ENCODE peak calls at places on chromosomes 16 and 17, in six cellular contexts. One of them, this sample, is unnamed.

GRCh38 chr16:80462902-80463301 is 77.9 kb upstream of the DYNLRB2 start:
- DNase-seq in MCF 10A: no peak
- DNase-seq in right atrium auricular region: no peak
- DNase-seq in tibial artery: no peak
- DNase-seq in GM19239: no peak
- DNase-seq in kidney glomerular epithelial cell: no peak
- DNase-seq in this sample: no peak

GRCh38 chr16:15484662-15485061 is 50.3 kb downstream of the BMERB1 start:
- DNase-seq in MCF 10A: peak
- DNase-seq in right atrium auricular region: peak
- DNase-seq in tibial artery: no peak
- DNase-seq in GM19239: no peak
- DNase-seq in kidney glomerular epithelial cell: no peak
- DNase-seq in this sample: no peak

GRCh38 chr17:73340093-73340596 is 28.3 kb upstream of the CDC42EP4 start:
- DNase-seq in MCF 10A: peak
- DNase-seq in right atrium auricular region: peak
- DNase-seq in tibial artery: peak
- DNase-seq in GM19239: no peak
- DNase-seq in kidney glomerular epithelial cell: peak
- DNase-seq in this sample: peak

GRCh38 chr16:84332975-84333684 is 35.2 kb upstream of the ATP2C2 start:
- DNase-seq in MCF 10A: peak
- DNase-seq in right atrium auricular region: no peak
- DNase-seq in tibial artery: no peak
- DNase-seq in GM19239: no peak
- DNase-seq in kidney glomerular epithelial cell: no peak
- DNase-seq in this sample: no peak

GRCh38 chr16:67053767-67054334 is 24.9 kb downstream of the CBFB start:
- DNase-seq in MCF 10A: no peak
- DNase-seq in right atrium auricular region: no peak
- DNase-seq in tibial artery: no peak
- DNase-seq in GM19239: no peak
- DNase-seq in kidney glomerular epithelial cell: no peak
- DNase-seq in this sample: peak

GRCh38 chr17:32458367-32458766 is 14.1 kb downstream of the PSMD11 start:
- DNase-seq in MCF 10A: no peak
- DNase-seq in right atrium auricular region: no peak
- DNase-seq in tibial artery: no peak
- DNase-seq in GM19239: no peak
- DNase-seq in kidney glomerular epithelial cell: no peak
- DNase-seq in this sample: no peak

GRCh38 chr16:23388786-23389185 is 64.2 kb downstream of the COG7 start:
- DNase-seq in MCF 10A: no peak
- DNase-seq in right atrium auricular region: no peak
- DNase-seq in tibial artery: no peak
- DNase-seq in GM19239: no peak
- DNase-seq in kidney glomerular epithelial cell: no peak
- DNase-seq in this sample: no peak

GRCh38 chr17:79983456-79983855 is 52.2 kb downstream of the TBC1D16 start:
- DNase-seq in MCF 10A: no peak
- DNase-seq in right atrium auricular region: no peak
- DNase-seq in tibial artery: no peak
- DNase-seq in GM19239: no peak
- DNase-seq in kidney glomerular epithelial cell: no peak
- DNase-seq in this sample: no peak

GRCh38 chr16:72901012-72901411 is 146.9 kb downstream of the ZFHX3 start:
- DNase-seq in MCF 10A: no peak
- DNase-seq in right atrium auricular region: no peak
- DNase-seq in tibial artery: no peak
- DNase-seq in GM19239: no peak
- DNase-seq in kidney glomerular epithelial cell: no peak
- DNase-seq in this sample: no peak

GRCh38 chr16:57102888-57103879 is 10.8 kb downstream of the CPNE2 start:
- DNase-seq in MCF 10A: no peak
- DNase-seq in right atrium auricular region: no peak
- DNase-seq in tibial artery: no peak
- DNase-seq in GM19239: no peak
- DNase-seq in kidney glomerular epithelial cell: no peak
- DNase-seq in this sample: no peak

GRCh38 chr17:79461041-79461440 is 149.8 kb downstream of the RBFOX3 start:
- DNase-seq in MCF 10A: peak
- DNase-seq in right atrium auricular region: no peak
- DNase-seq in tibial artery: no peak
- DNase-seq in GM19239: no peak
- DNase-seq in kidney glomerular epithelial cell: no peak
- DNase-seq in this sample: peak

GRCh38 chr17:50424246-50425000 is 1.6 kb upstream of the ACSF2 start:
- DNase-seq in MCF 10A: no peak
- DNase-seq in right atrium auricular region: no peak
- DNase-seq in tibial artery: no peak
- DNase-seq in GM19239: no peak
- DNase-seq in kidney glomerular epithelial cell: no peak
- DNase-seq in this sample: no peak

GRCh38 chr16:87045462-87046216 is 271.6 kb downstream of the C16orf95 start:
- DNase-seq in MCF 10A: no peak
- DNase-seq in right atrium auricular region: no peak
- DNase-seq in tibial artery: no peak
- DNase-seq in GM19239: no peak
- DNase-seq in kidney glomerular epithelial cell: no peak
- DNase-seq in this sample: no peak

GRCh38 chr16:2929693-2930092 is 18.0 kb downstream of the FLYWCH1 start:
- DNase-seq in MCF 10A: no peak
- DNase-seq in right atrium auricular region: no peak
- DNase-seq in tibial artery: no peak
- DNase-seq in GM19239: no peak
- DNase-seq in kidney glomerular epithelial cell: no peak
- DNase-seq in this sample: no peak

GRCh38 chr17:13410874-13411273 is 190.9 kb downstream of the HS3ST3A1 start:
- DNase-seq in MCF 10A: peak
- DNase-seq in right atrium auricular region: no peak
- DNase-seq in tibial artery: no peak
- DNase-seq in GM19239: no peak
- DNase-seq in kidney glomerular epithelial cell: no peak
- DNase-seq in this sample: no peak

GRCh38 chr17:57445051-57445450 is 188.7 kb downstream of the MSI2 start:
- DNase-seq in MCF 10A: no peak
- DNase-seq in right atrium auricular region: peak
- DNase-seq in tibial artery: no peak
- DNase-seq in GM19239: no peak
- DNase-seq in kidney glomerular epithelial cell: peak
- DNase-seq in this sample: no peak

GRCh38 chr16:9434659-9435058 is 343.2 kb downstream of the HAPSTR1 start:
- DNase-seq in MCF 10A: no peak
- DNase-seq in right atrium auricular region: no peak
- DNase-seq in tibial artery: no peak
- DNase-seq in GM19239: no peak
- DNase-seq in kidney glomerular epithelial cell: no peak
- DNase-seq in this sample: no peak

GRCh38 chr17:73476890-73477350 is 165.1 kb upstream of the CDC42EP4 start:
- DNase-seq in MCF 10A: no peak
- DNase-seq in right atrium auricular region: no peak
- DNase-seq in tibial artery: no peak
- DNase-seq in GM19239: no peak
- DNase-seq in kidney glomerular epithelial cell: no peak
- DNase-seq in this sample: no peak

GRCh38 chr16:49567940-49568339 is 194.3 kb downstream of the C16orf78 start:
- DNase-seq in MCF 10A: no peak
- DNase-seq in right atrium auricular region: no peak
- DNase-seq in tibial artery: no peak
- DNase-seq in GM19239: no peak
- DNase-seq in kidney glomerular epithelial cell: no peak
- DNase-seq in this sample: no peak

GRCh38 chr16:17451835-17452234 is 18.9 kb downstream of the XYLT1 start:
- DNase-seq in MCF 10A: no peak
- DNase-seq in right atrium auricular region: no peak
- DNase-seq in tibial artery: no peak
- DNase-seq in GM19239: no peak
- DNase-seq in kidney glomerular epithelial cell: no peak
- DNase-seq in this sample: no peak

GRCh38 chr16:77594798-77595625 is 127.3 kb upstream of the NUDT7 start:
- DNase-seq in MCF 10A: no peak
- DNase-seq in right atrium auricular region: no peak
- DNase-seq in tibial artery: no peak
- DNase-seq in GM19239: no peak
- DNase-seq in kidney glomerular epithelial cell: no peak
- DNase-seq in this sample: no peak

GRCh38 chr16:71626018-71626857 is at the start of gene MARVELD3:
- DNase-seq in MCF 10A: peak
- DNase-seq in right atrium auricular region: no peak
- DNase-seq in tibial artery: no peak
- DNase-seq in GM19239: peak
- DNase-seq in kidney glomerular epithelial cell: no peak
- DNase-seq in this sample: peak

This sample was measured in foreskin keratinocyte.